ENCODE peak calls at places on chromosomes 4 and X, in nine cellular contexts. K, A, N, O, Q, C, L, R and Z are unnamed samples.

GRCh38 chr4:54184581-54184980 is 44.5 kb upstream of the PDGFRA start:
- DNase-seq in L (no peak), C (no peak), Q (no peak), A (no peak), O (no peak), K (no peak), N (no peak), R (no peak), Z (no peak)

GRCh38 chr4:6942238-6942800 is 32.7 kb downstream of the TBC1D14 start:
- DNase-seq in K (peak), N (no peak), R (no peak), A (peak), O (peak), L (no peak), Q (peak), C (no peak), Z (no peak)

GRCh38 chrX:10676239-10676971 is 56.0 kb upstream of the MID1 start:
- DNase-seq in C (peak), O (no peak), L (no peak), Q (no peak), R (no peak), N (no peak), A (peak), K (peak), Z (no peak)

GRCh38 chr4:89752932-89753598 is 83.9 kb downstream of the SNCA start:
- DNase-seq in C (no peak), Q (no peak), R (no peak), A (peak), K (peak), L (peak), O (no peak), N (no peak), Z (no peak)

GRCh38 chr4:76449824-76450223 is 14.8 kb downstream of the SHROOM3 start:
- DNase-seq in N (no peak), A (peak), L (no peak), Q (no peak), K (peak), R (no peak), C (no peak), O (no peak), Z (no peak)

GRCh38 chr4:82865592-82865991 is 25.4 kb downstream of the SEC31A start:
- DNase-seq in Q (no peak), L (no peak), C (no peak), R (no peak), A (peak), N (no peak), O (no peak), K (peak), Z (no peak)

GRCh38 chrX:119529355-119530276 is 35.6 kb downstream of the STEEP1 start:
- DNase-seq in K (no peak), Q (no peak), R (no peak), A (no peak), L (no peak), N (no peak), O (no peak), C (no peak), Z (no peak)

GRCh38 chr4:185143596-185143969 is 517 bp downstream of the SLC25A4 start:
- DNase-seq in Q (no peak), C (no peak), N (no peak), R (no peak), K (peak), A (peak), L (peak), O (no peak), Z (peak)

GRCh38 chr4:27003602-27004238 is 143.1 kb downstream of the STIM2 start:
- DNase-seq in R (no peak), C (no peak), L (no peak), K (peak), N (no peak), Q (no peak), A (peak), O (no peak), Z (no peak)

GRCh38 chr4:113881256-113881655 is 98.2 kb downstream of the ARSJ start:
- DNase-seq in Q (no peak), A (peak), R (no peak), K (peak), O (no peak), N (no peak), L (no peak), C (no peak), Z (no peak)

GRCh38 chr4:122489061-122489460 is 32.5 kb upstream of the IL2 start:
- DNase-seq in L (no peak), K (no peak), C (no peak), O (no peak), A (no peak), N (no peak), Q (no peak), R (no peak), Z (no peak)

GRCh38 chr4:54225671-54226398 is 3.3 kb upstream of the PDGFRA start:
- DNase-seq in L (no peak), A (peak), Q (no peak), N (no peak), C (peak), O (no peak), K (no peak), R (no peak), Z (no peak)